ENCODE peak calls at places on chromosomes 7 and 10, in five cellular contexts. One of them, this sample, is unnamed.

GRCh38 chr7:135168001-135168400 is 2.5 kb downstream of the CYREN start:
- DNase-seq in BE2C: no peak
- DNase-seq in OCI-LY7: no peak
- DNase-seq in fibroblast of mammary gland: no peak
- DNase-seq in GM13976: peak
- DNase-seq in this sample: no peak

GRCh38 chr7:143960813-143961610 is 6.4 kb downstream of the OR2F1 start:
- DNase-seq in OCI-LY7: no peak
- DNase-seq in BE2C: no peak
- DNase-seq in GM13976: no peak
- DNase-seq in fibroblast of mammary gland: no peak
- DNase-seq in this sample: no peak

GRCh38 chr7:8217200-8218068 is 44.5 kb downstream of the ICA1 start:
- DNase-seq in fibroblast of mammary gland: peak
- DNase-seq in OCI-LY7: peak
- DNase-seq in BE2C: peak
- DNase-seq in GM13976: peak
- DNase-seq in this sample: peak

GRCh38 chr10:78594938-78595645 is 473.7 kb upstream of the ZMIZ1 start:
- DNase-seq in OCI-LY7: peak
- DNase-seq in GM13976: no peak
- DNase-seq in BE2C: no peak
- DNase-seq in fibroblast of mammary gland: no peak
- DNase-seq in this sample: no peak

GRCh38 chr7:111168182-111168581 is 77.3 kb downstream of the LRRN3 start:
- DNase-seq in GM13976: no peak
- DNase-seq in BE2C: peak
- DNase-seq in fibroblast of mammary gland: peak
- DNase-seq in OCI-LY7: no peak
- DNase-seq in this sample: no peak

GRCh38 chr10:6136215-6137201 is 47.7 kb downstream of the RBM17 start:
- DNase-seq in BE2C: no peak
- DNase-seq in fibroblast of mammary gland: peak
- DNase-seq in OCI-LY7: no peak
- DNase-seq in GM13976: peak
- DNase-seq in this sample: peak

GRCh38 chr10:123870260-123870659 is 21.3 kb downstream of the CPXM2 start:
- DNase-seq in OCI-LY7: no peak
- DNase-seq in fibroblast of mammary gland: no peak
- DNase-seq in BE2C: no peak
- DNase-seq in GM13976: no peak
- DNase-seq in this sample: no peak

GRCh38 chr10:4807803-4808507 is 18.1 kb upstream of the AKR1E2 start:
- DNase-seq in fibroblast of mammary gland: peak
- DNase-seq in GM13976: no peak
- DNase-seq in BE2C: no peak
- DNase-seq in OCI-LY7: no peak
- DNase-seq in this sample: no peak

GRCh38 chr7:115676080-115676479 is 354.5 kb downstream of the TFEC start:
- DNase-seq in GM13976: no peak
- DNase-seq in fibroblast of mammary gland: peak
- DNase-seq in OCI-LY7: no peak
- DNase-seq in BE2C: peak
- DNase-seq in this sample: no peak

GRCh38 chr7:128108641-128109423 is 77.6 kb upstream of the LRRC4 start:
- DNase-seq in BE2C: no peak
- DNase-seq in GM13976: peak
- DNase-seq in OCI-LY7: peak
- DNase-seq in fibroblast of mammary gland: no peak
- DNase-seq in this sample: peak

GRCh38 chr10:32105782-32106382 is 49.7 kb upstream of the KIF5B start:
- DNase-seq in fibroblast of mammary gland: no peak
- DNase-seq in OCI-LY7: no peak
- DNase-seq in GM13976: no peak
- DNase-seq in BE2C: no peak
- DNase-seq in this sample: no peak

GRCh38 chr10:102656026-102656425 is 11.7 kb downstream of the TRIM8 start:
- DNase-seq in fibroblast of mammary gland: no peak
- DNase-seq in OCI-LY7: no peak
- DNase-seq in BE2C: no peak
- DNase-seq in GM13976: no peak
- DNase-seq in this sample: no peak

GRCh38 chr10:4127518-4128315 is 342.7 kb upstream of the KLF6 start:
- DNase-seq in fibroblast of mammary gland: no peak
- DNase-seq in GM13976: no peak
- DNase-seq in BE2C: no peak
- DNase-seq in OCI-LY7: peak
- DNase-seq in this sample: peak

GRCh38 chr7:105060394-105060793 is 46.4 kb downstream of the KMT2E start:
- DNase-seq in GM13976: no peak
- DNase-seq in BE2C: no peak
- DNase-seq in OCI-LY7: no peak
- DNase-seq in fibroblast of mammary gland: no peak
- DNase-seq in this sample: no peak

GRCh38 chr7:13055732-13056369 is 368.4 kb downstream of the ARL4A start:
- DNase-seq in GM13976: no peak
- DNase-seq in fibroblast of mammary gland: no peak
- DNase-seq in OCI-LY7: peak
- DNase-seq in BE2C: no peak
- DNase-seq in this sample: no peak

GRCh38 chr10:132595850-132596249 is 58.3 kb downstream of the INPP5A start:
- DNase-seq in BE2C: no peak
- DNase-seq in OCI-LY7: no peak
- DNase-seq in fibroblast of mammary gland: no peak
- DNase-seq in GM13976: no peak
- DNase-seq in this sample: no peak

GRCh38 chr7:91165846-91166230 is 98.4 kb upstream of the FZD1 start:
- DNase-seq in BE2C: no peak
- DNase-seq in OCI-LY7: no peak
- DNase-seq in GM13976: no peak
- DNase-seq in fibroblast of mammary gland: peak
- DNase-seq in this sample: no peak

GRCh38 chr10:50395279-50395678 is 144.0 kb upstream of the ASAH2 start:
- DNase-seq in GM13976: no peak
- DNase-seq in OCI-LY7: no peak
- DNase-seq in BE2C: no peak
- DNase-seq in fibroblast of mammary gland: peak
- DNase-seq in this sample: no peak

GRCh38 chr10:70352401-70353097 is 29.9 kb downstream of the LRRC20 start:
- DNase-seq in OCI-LY7: no peak
- DNase-seq in GM13976: no peak
- DNase-seq in BE2C: no peak
- DNase-seq in fibroblast of mammary gland: no peak
- DNase-seq in this sample: no peak

GRCh38 chr7:127786184-127786583 is 134.2 kb downstream of the SND1 start:
- DNase-seq in GM13976: no peak
- DNase-seq in fibroblast of mammary gland: peak
- DNase-seq in BE2C: no peak
- DNase-seq in OCI-LY7: no peak
- DNase-seq in this sample: no peak

GRCh38 chr10:119131512-119132240 is 27.8 kb downstream of the DENND10 start:
- DNase-seq in OCI-LY7: peak
- DNase-seq in fibroblast of mammary gland: peak
- DNase-seq in GM13976: peak
- DNase-seq in BE2C: no peak
- DNase-seq in this sample: peak

GRCh38 chr10:23558361-23558799 is 119.5 kb downstream of the OTUD1 start:
- DNase-seq in OCI-LY7: no peak
- DNase-seq in fibroblast of mammary gland: peak
- DNase-seq in BE2C: no peak
- DNase-seq in GM13976: no peak
- DNase-seq in this sample: no peak

GRCh38 chr7:99365318-99366141 is 9.0 kb upstream of the ARPC1B start:
- DNase-seq in OCI-LY7: peak
- DNase-seq in BE2C: peak
- DNase-seq in fibroblast of mammary gland: no peak
- DNase-seq in GM13976: peak
- DNase-seq in this sample: peak

GRCh38 chr7:148084138-148084537 is 506.4 kb upstream of the C7orf33 start:
- DNase-seq in OCI-LY7: peak
- DNase-seq in GM13976: no peak
- DNase-seq in BE2C: peak
- DNase-seq in fibroblast of mammary gland: peak
- DNase-seq in this sample: peak

GRCh38 chr7:39589323-39590111 is 23.3 kb downstream of the YAE1 start:
- DNase-seq in OCI-LY7: no peak
- DNase-seq in BE2C: no peak
- DNase-seq in fibroblast of mammary gland: peak
- DNase-seq in GM13976: peak
- DNase-seq in this sample: peak

GRCh38 chr7:115707236-115707635 is 323.3 kb downstream of the TFEC start:
- DNase-seq in fibroblast of mammary gland: peak
- DNase-seq in OCI-LY7: peak
- DNase-seq in GM13976: no peak
- DNase-seq in BE2C: no peak
- DNase-seq in this sample: no peak

GRCh38 chr10:77854115-77854514 is 72.4 kb downstream of the DLG5 start:
- DNase-seq in GM13976: no peak
- DNase-seq in fibroblast of mammary gland: no peak
- DNase-seq in BE2C: no peak
- DNase-seq in OCI-LY7: no peak
- DNase-seq in this sample: no peak

GRCh38 chr10:111086602-111087001 is 9.8 kb downstream of the ADRA2A start:
- DNase-seq in GM13976: no peak
- DNase-seq in fibroblast of mammary gland: no peak
- DNase-seq in BE2C: no peak
- DNase-seq in OCI-LY7: no peak
- DNase-seq in this sample: no peak

GRCh38 chr10:111087968-111088505 is 11.2 kb downstream of the ADRA2A start:
- DNase-seq in fibroblast of mammary gland: no peak
- DNase-seq in OCI-LY7: no peak
- DNase-seq in GM13976: no peak
- DNase-seq in BE2C: no peak
- DNase-seq in this sample: no peak

GRCh38 chr10:111089293-111089692 is 12.5 kb downstream of the ADRA2A start:
- DNase-seq in GM13976: no peak
- DNase-seq in fibroblast of mammary gland: no peak
- DNase-seq in BE2C: no peak
- DNase-seq in OCI-LY7: no peak
- DNase-seq in this sample: no peak

GRCh38 chr10:111085690-111086353 is 9.0 kb downstream of the ADRA2A start:
- DNase-seq in fibroblast of mammary gland: no peak
- DNase-seq in GM13976: no peak
- DNase-seq in BE2C: no peak
- DNase-seq in OCI-LY7: no peak
- DNase-seq in this sample: no peak

GRCh38 chr10:111087331-111087756 is 10.5 kb downstream of the ADRA2A start:
- DNase-seq in GM13976: no peak
- DNase-seq in BE2C: no peak
- DNase-seq in fibroblast of mammary gland: no peak
- DNase-seq in OCI-LY7: no peak
- DNase-seq in this sample: no peak
- TF ChIP-seq CTCF in GM13976: no peak
- TF ChIP-seq CTCF in BE2C: no peak
- TF ChIP-seq CTCF in fibroblast of mammary gland: no peak
- TF ChIP-seq CTCF in OCI-LY7: no peak
- TF ChIP-seq CTCF in this sample: no peak

GRCh38 chr7:155398944-155399343 is 59.0 kb upstream of the EN2 start:
- DNase-seq in OCI-LY7: no peak
- DNase-seq in BE2C: no peak
- DNase-seq in fibroblast of mammary gland: no peak
- DNase-seq in GM13976: no peak
- DNase-seq in this sample: no peak
- TF ChIP-seq CTCF in OCI-LY7: peak
- TF ChIP-seq CTCF in BE2C: peak
- TF ChIP-seq CTCF in fibroblast of mammary gland: no peak
- TF ChIP-seq CTCF in GM13976: peak
- TF ChIP-seq CTCF in this sample: no peak

GRCh38 chr7:77441046-77441445 is 24.9 kb upstream of the GSAP start:
- DNase-seq in fibroblast of mammary gland: peak
- DNase-seq in OCI-LY7: no peak
- DNase-seq in GM13976: no peak
- DNase-seq in BE2C: no peak
- DNase-seq in this sample: no peak

GRCh38 chr7:77442631-77443420 is 26.7 kb upstream of the GSAP start:
- DNase-seq in GM13976: no peak
- DNase-seq in fibroblast of mammary gland: peak
- DNase-seq in BE2C: no peak
- DNase-seq in OCI-LY7: no peak
- DNase-seq in this sample: no peak

GRCh38 chr7:77436889-77437265 is 20.7 kb upstream of the GSAP start:
- DNase-seq in GM13976: no peak
- DNase-seq in OCI-LY7: no peak
- DNase-seq in fibroblast of mammary gland: no peak
- DNase-seq in BE2C: no peak
- DNase-seq in this sample: no peak

GRCh38 chr7:77444123-77444522 is 28.0 kb upstream of the GSAP start:
- DNase-seq in OCI-LY7: no peak
- DNase-seq in fibroblast of mammary gland: peak
- DNase-seq in GM13976: no peak
- DNase-seq in BE2C: no peak
- DNase-seq in this sample: no peak

DNA sequence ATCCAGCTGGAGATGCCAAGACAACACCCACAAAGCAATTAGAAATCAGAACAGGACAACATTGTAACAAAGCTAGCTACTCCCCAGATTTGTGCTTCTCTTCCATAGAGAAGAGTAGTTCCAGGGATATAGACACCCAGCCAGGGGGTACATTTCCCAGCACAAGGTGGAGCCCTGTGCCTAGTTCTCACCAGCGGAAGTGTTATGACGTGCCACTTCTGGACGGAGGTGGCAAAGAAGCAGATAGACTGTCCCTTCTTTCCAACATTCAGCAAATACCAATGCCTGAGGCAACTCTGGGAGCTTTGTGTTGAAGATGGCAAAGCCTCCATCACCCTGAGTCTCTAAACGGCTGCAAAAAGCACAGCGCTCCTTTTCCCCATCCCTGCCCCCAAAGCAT is 23.4 kb upstream of the GSAP start:
- DNase-seq in GM13976: no peak
- DNase-seq in BE2C: peak
- DNase-seq in OCI-LY7: no peak
- DNase-seq in fibroblast of mammary gland: peak
- DNase-seq in this sample: no peak
- TF ChIP-seq CTCF in GM13976: no peak
- TF ChIP-seq CTCF in BE2C: peak
- TF ChIP-seq CTCF in OCI-LY7: no peak
- TF ChIP-seq CTCF in fibroblast of mammary gland: peak
- TF ChIP-seq CTCF in this sample: peak

DNA sequence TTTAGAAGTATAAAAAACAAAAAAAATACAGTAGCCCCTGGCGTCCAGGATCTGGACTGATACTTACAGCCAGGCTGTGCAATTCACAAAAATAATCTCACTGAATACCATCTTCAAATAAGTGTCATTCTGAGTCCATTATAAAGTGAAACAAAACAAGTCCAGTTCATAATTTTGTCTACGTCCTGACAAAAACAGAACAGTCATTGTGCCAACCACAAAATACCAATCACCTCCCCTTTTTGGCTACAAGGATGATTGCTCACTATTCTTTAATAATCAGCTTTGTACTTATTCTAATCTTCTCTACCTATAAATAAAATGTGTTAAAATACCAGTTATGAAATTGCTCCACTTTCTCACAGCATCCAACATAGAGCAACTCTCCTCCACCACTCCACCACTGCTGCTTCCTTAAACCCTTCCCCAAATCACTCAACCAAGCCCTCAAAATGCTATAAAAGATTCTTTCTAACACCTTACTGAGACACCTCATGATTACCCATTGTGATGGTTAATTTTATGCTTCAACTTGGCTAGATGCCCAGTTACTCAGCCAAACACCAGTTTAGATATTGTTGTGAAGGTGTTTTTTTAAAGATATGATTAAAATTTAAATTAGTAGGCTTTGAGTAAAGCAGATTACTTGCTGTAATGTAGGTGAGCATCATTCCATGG is 479.8 kb upstream of the SEMA3A start:
- DNase-seq in GM13976: no peak
- DNase-seq in fibroblast of mammary gland: peak
- DNase-seq in OCI-LY7: no peak
- DNase-seq in BE2C: no peak
- DNase-seq in this sample: no peak
- TF ChIP-seq CTCF in GM13976: no peak
- TF ChIP-seq CTCF in fibroblast of mammary gland: no peak
- TF ChIP-seq CTCF in OCI-LY7: no peak
- TF ChIP-seq CTCF in BE2C: no peak
- TF ChIP-seq CTCF in this sample: no peak

This sample was measured in GM20000.